ENCODE peak calls at places on chromosomes 2 and 18, in four cellular contexts. J, E, C and O are unnamed samples.

GRCh38 chr2:181189932-181190331 is 209.5 kb downstream of the UBE2E3 start:
- DNase-seq in J (no peak), E (no peak), C (no peak), O (no peak)

GRCh38 chr2:215796160-215796559 is 217.2 kb downstream of the MREG start:
- DNase-seq in J (no peak), E (no peak), C (peak; percentile 57), O (peak; percentile 35)

GRCh38 chr2:176122633-176123482 is at the start of gene HOXD9:
- DNase-seq in J (no peak), E (no peak), C (peak; percentile 92), O (peak; percentile 78)

GRCh38 chr2:73284296-73285161 is at the start of gene FBXO41:
- DNase-seq in J (peak; percentile 48), E (no peak), C (peak; percentile 23), O (peak; percentile 81)

GRCh38 chr2:218036371-218036770 is 32.7 kb upstream of the RUFY4 start:
- DNase-seq in J (no peak), E (no peak), C (no peak), O (no peak)

GRCh38 chr2:241935314-241935713 is 65.8 kb downstream of the RTP5 start:
- DNase-seq in J (no peak), E (no peak), C (peak; percentile 4), O (no peak)

GRCh38 chr2:133378386-133378785 is 189.9 kb downstream of the NCKAP5 start:
- DNase-seq in J (no peak), E (no peak), C (no peak), O (no peak)

GRCh38 chr18:10926565-10927194 is 222.7 kb downstream of the PIEZO2 start:
- DNase-seq in J (no peak), E (no peak), C (no peak), O (no peak)

GRCh38 chr2:66523990-66524389 is 89.1 kb downstream of the MEIS1 start:
- DNase-seq in J (no peak), E (no peak), C (no peak), O (no peak)

GRCh38 chr2:162929571-162929970 is 91.0 kb upstream of the KCNH7 start:
- DNase-seq in J (no peak), E (no peak), C (no peak), O (no peak)

GRCh38 chr2:111226797-111227700 is 106.3 kb downstream of the BCL2L11 start:
- DNase-seq in J (no peak), E (no peak), C (no peak), O (no peak)

GRCh38 chr2:95384854-95385569 is 17.5 kb upstream of the FAHD2A start:
- DNase-seq in J (no peak), E (no peak), C (no peak), O (peak; percentile 78)

GRCh38 chr2:10135296-10136089 is 13.0 kb downstream of the RRM2 start:
- DNase-seq in J (no peak), E (no peak), C (no peak), O (no peak)

GRCh38 chr2:64976276-64976675 is 12.9 kb upstream of the SLC1A4 start:
- DNase-seq in J (no peak), E (no peak), C (no peak), O (no peak)

GRCh38 chr18:13366541-13366940 is 148.0 kb downstream of the LDLRAD4 start:
- DNase-seq in J (no peak), E (no peak), C (no peak), O (no peak)

GRCh38 chr2:11839916-11840315 is 93.5 kb downstream of the LPIN1 start:
- DNase-seq in J (no peak), E (no peak), C (no peak), O (no peak)

GRCh38 chr2:202599105-202599504 is 35.7 kb upstream of the FAM117B start:
- DNase-seq in J (no peak), E (no peak), C (no peak), O (no peak)
- TF ChIP-seq CTCF in J (no peak), E (no peak), C (no peak), O (no peak)

GRCh38 chr2:8578335-8579244 is 103.3 kb upstream of the ID2 start:
- DNase-seq in J (no peak), E (no peak), C (peak; percentile 12), O (no peak)

GRCh38 chr2:8580316-8581047 is 101.4 kb upstream of the ID2 start:
- DNase-seq in J (no peak), E (no peak), C (no peak), O (no peak)

GRCh38 chr2:8581601-8582041 is 100.2 kb upstream of the ID2 start:
- DNase-seq in J (no peak), E (no peak), C (no peak), O (no peak)

GRCh38 chr2:8581048-8581561 is 100.8 kb upstream of the ID2 start:
- DNase-seq in J (no peak), E (no peak), C (no peak), O (peak; percentile 65)

GRCh38 chr2:8579686-8580085 is 102.2 kb upstream of the ID2 start:
- DNase-seq in J (no peak), E (no peak), C (no peak), O (no peak)
- H3K4me1 ChIP-seq in J (peaks cover 18% of the 10 kb centered on the region), E (peaks cover 2% of the 10 kb centered on the region), C (no peaks in the 10 kb centered on the region), O (peaks cover 19% of the 10 kb centered on the region)

GRCh38 chr2:109185338-109185737 is 56.3 kb downstream of the SH3RF3 start:
- DNase-seq in J (no peak), E (no peak), C (peak; percentile 32), O (no peak)

GRCh38 chr2:109187711-109188484 is 58.9 kb downstream of the SH3RF3 start:
- DNase-seq in J (no peak), E (no peak), C (no peak), O (no peak)

GRCh38 chr2:109184368-109184767 is 55.4 kb downstream of the SH3RF3 start:
- DNase-seq in J (no peak), E (no peak), C (no peak), O (no peak)

GRCh38 chr2:109186656-109187250 is 57.7 kb downstream of the SH3RF3 start:
- DNase-seq in J (no peak), E (no peak), C (no peak), O (no peak)

GRCh38 chr2:109185801-109186570 is 57.0 kb downstream of the SH3RF3 start:
- DNase-seq in J (peak; percentile 52), E (no peak), C (peak; percentile 36), O (no peak)
- H3K4me3 ChIP-seq in J (no peak overlapping the region), E (no peak overlapping the region), C (no peak overlapping the region), O (no peak overlapping the region)

GRCh38 chr2:178190938-178191910 is 3.1 kb upstream of the OSBPL6 start:
- DNase-seq in J (no peak), E (no peak), C (no peak), O (no peak)

GRCh38 chr2:178195390-178196166 is 1.3 kb downstream of the OSBPL6 start:
- DNase-seq in J (no peak), E (no peak), C (no peak), O (no peak)

GRCh38 chr2:178194600-178195389 is 483 bp downstream of the OSBPL6 start:
- DNase-seq in J (peak; percentile 52), E (no peak), C (peak; percentile 18), O (peak; percentile 17)

GRCh38 chr2:178193496-178193822 is 853 bp upstream of the OSBPL6 start:
- DNase-seq in J (no peak), E (no peak), C (no peak), O (no peak)

GRCh38 chr2:178193823-178194599 is at the start of gene OSBPL6:
- DNase-seq in J (peak; percentile 87), E (no peak), C (peak; percentile 58), O (peak; percentile 74)
- TF ChIP-seq CTCF in J (peak; percentile 28), E (no peak), C (no peak), O (peak; percentile 16)